ENCODE peak calls at places on chromosomes 3 and 15, in six cellular contexts. Y is H1, U is A549, V is K562, M is HepG2, Q is GM12878. E is an unnamed sample.

GRCh38 chr3:106810461-106810733 is 566.8 kb upstream of the CCDC54 start:
- DNase-seq in Y (no peak), U (no peak), V (no peak), M (no peak), Q (no peak), E (peak)

GRCh38 chr3:50427255-50427654 is 67.9 kb upstream of the TMEM115 start:
- DNase-seq in Y (no peak), U (no peak), V (no peak), M (no peak), Q (no peak), E (no peak)

GRCh38 chr3:70108072-70108471 is 108.5 kb downstream of the SAMMSON start:
- DNase-seq in Y (peak), U (no peak), V (peak), M (peak), Q (no peak), E (peak)

GRCh38 chr3:110314512-110315114 is 757.0 kb upstream of the NECTIN3 start:
- DNase-seq in Y (peak), U (peak), V (peak), M (peak), Q (peak), E (peak)

GRCh38 chr3:173467501-173467900 is 70.0 kb downstream of the NLGN1 start:
- DNase-seq in Y (no peak), U (no peak), V (no peak), M (no peak), Q (no peak), E (no peak)

GRCh38 chr3:83454353-83454752 is 1504.4 kb upstream of the CADM2 start:
- DNase-seq in Y (no peak), U (no peak), V (no peak), M (no peak), Q (no peak), E (no peak)

GRCh38 chr15:49697121-49697520 is 76.3 kb downstream of the DTWD1 start:
- DNase-seq in Y (no peak), U (no peak), V (no peak), M (no peak), Q (no peak), E (no peak)

GRCh38 chr3:13932578-13933295 is 52.9 kb upstream of the WNT7A start:
- DNase-seq in Y (no peak), U (no peak), V (peak), M (no peak), Q (no peak), E (peak)

GRCh38 chr3:191369081-191370010 is 39.0 kb upstream of the UTS2B start:
- DNase-seq in Y (no peak), U (no peak), V (no peak), M (no peak), Q (no peak), E (no peak)

GRCh38 chr15:74955796-74956647 is 550 bp downstream of the RPP25 start:
- DNase-seq in Y (no peak), U (peak), V (peak), M (no peak), Q (no peak), E (peak)

GRCh38 chr15:73387507-73388255 is 18.9 kb upstream of the HCN4 start:
- DNase-seq in Y (no peak), U (no peak), V (no peak), M (no peak), Q (no peak), E (no peak)

GRCh38 chr15:41997845-41998244 is 23.0 kb downstream of the PLA2G4E start:
- DNase-seq in Y (no peak), U (no peak), V (no peak), M (no peak), Q (no peak), E (no peak)

GRCh38 chr15:83848315-83849050 is 194.6 kb downstream of the ADAMTSL3 start:
- DNase-seq in Y (no peak), U (no peak), V (no peak), M (no peak), Q (no peak), E (no peak)

GRCh38 chr3:150870406-150870805 is 34.8 kb downstream of the MINDY4B start:
- DNase-seq in Y (no peak), U (no peak), V (no peak), M (no peak), Q (no peak), E (no peak)

GRCh38 chr3:131072099-131072559 is 45.5 kb downstream of the NEK11 start:
- DNase-seq in Y (no peak), U (no peak), V (peak), M (no peak), Q (no peak), E (no peak)

GRCh38 chr3:48184299-48184698 is 3.9 kb downstream of the CDC25A start:
- DNase-seq in Y (no peak), U (no peak), V (no peak), M (no peak), Q (no peak), E (no peak)

DNA sequence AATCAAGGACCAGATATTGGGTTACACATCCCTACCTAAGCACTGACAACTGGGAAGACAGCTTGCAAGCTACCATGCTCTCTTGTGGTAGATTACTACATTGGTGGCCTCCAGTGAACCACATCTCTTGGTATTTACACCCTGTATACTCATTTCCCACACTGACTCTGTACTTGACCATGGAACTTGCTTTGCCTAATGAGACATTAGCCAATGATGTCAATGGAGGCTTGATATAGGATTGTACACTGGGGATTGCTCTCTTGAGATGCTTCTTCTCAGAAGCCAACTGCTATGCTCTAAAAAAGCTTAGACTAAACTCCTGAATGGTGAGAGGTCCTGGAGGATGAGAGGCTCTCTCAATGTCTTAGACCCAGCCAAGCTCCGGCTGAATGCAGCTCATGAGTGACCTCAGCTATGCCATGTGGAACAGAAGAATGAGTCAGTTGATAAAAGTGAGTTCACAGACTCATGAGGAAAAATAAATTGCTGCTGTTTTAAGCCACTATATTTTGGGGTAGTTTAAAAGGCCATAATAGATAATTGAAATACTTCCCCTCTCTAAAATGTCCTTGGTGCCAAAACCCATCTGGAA is 61.5 kb upstream of the GALNT15 start:
- DNase-seq in Y (no peak), U (no peak), V (no peak), M (no peak), Q (no peak), E (no peak)
- TF ChIP-seq CHD2 in Y (no peak), U (no peak), V (no peak), M (no peak), Q (no peak), E (no peak)

DNA sequence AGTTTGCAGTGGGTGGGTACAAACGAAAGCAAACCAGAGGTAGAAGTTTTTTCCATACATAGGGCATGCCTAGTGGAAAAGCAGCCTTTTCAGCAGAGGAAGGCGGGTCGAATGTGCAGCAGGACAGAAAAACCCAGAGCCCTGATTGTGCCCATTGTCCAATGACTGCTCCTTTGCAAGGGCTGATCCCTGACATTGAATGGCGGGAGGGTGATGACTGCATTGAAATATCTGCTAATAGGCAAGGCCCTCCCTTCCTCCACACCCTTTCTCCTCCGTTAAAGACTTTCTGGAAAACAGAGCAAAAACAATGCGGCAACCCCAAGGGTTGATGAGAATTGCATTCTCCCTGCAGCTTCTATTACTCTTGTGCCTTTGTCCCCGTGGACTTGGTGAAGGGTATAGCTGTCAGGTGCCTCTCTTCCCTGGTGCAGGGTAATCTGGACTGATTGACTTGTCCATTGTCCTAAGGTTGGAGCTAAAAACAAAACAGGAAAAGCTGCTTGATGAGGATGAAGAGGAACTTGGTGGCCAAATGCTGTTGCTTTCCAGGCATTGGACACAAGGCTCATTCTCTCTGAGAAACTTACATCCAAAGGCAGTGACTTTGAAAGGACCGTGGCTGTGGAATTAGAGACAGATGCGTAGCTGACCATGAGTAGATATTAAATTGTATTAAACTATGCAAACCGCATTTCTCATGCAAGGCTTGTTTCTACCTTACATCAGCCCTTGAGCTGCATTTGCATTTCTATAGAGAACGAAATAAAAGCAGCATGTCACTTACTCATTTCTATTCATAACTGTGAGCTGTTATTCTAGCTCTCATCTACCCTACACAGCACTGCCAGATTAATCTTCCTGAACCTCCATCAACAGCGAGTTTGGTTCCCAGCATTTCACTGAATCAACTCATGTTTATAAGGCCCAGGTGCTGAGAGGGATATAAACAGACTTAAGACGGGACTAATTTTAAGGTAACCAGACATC is 72.0 kb downstream of the THSD4 start:
- DNase-seq in Y (no peak), U (no peak), V (no peak), M (no peak), Q (no peak), E (no peak)
- H3K4me2 ChIP-seq in Y (peak), U (no peak), V (no peak), M (no peak), Q (no peak), E (no peak)

DNA sequence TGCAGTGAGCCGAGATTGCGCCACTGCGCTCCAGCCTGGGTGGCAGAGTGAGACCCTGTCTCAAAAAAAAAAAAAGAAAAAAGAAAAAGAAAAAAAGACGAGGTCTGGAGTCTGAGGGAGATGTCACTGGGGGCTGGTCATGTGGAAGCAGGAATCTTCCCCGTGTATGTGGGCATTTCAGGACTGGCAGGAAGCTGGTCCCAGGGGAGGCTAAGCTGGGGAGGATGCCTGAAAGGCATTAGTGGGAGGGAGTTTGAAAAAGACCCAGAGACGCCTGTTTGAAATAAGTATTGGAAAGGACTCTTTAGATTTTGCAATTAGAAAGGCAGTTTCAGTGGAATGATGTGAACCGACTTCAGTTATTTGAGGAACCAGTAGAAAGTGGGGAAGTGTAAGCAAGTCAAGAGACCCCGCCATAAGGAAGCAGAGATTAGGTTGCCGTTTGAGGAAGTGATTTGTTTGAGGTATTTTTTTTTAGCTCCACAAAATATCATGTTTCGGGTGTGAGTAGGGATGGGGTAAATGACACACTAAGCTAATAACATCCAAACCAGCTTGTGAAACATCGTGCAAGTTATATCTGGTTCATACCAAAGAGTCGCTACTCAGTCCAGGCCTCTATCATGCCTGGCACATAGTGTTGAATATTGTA is 55.5 kb downstream of the ST6GAL1 start:
- DNase-seq in Y (no peak), U (no peak), V (no peak), M (no peak), Q (peak), E (no peak)
- TF ChIP-seq CHD2 in Y (no peak), U (no peak), V (no peak), M (no peak), Q (no peak), E (no peak)

DNA sequence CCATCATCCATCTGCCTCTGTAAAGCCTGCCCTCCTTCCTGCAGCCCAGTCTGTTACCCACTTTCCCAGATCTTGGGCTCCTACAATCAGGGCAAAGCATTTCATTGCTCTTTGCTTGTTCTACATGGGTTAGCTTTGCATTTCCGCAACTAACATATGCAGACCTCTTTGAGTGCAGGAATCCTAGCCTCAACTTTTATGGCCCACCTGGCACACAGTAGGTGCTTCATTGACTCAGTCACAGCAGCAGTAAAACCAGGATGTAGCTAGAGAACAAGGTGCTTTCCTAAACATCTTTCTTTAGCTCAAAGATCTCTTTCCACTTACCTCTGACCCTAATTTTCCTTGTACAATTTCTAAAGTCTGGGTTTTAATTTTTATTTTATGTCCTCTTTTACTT is 3.5 kb downstream of the CD80 start:
- DNase-seq in Y (no peak), U (no peak), V (no peak), M (no peak), Q (no peak), E (no peak)
- H3K4me2 ChIP-seq in Y (no peak), U (no peak), V (no peak), M (no peak), Q (peak), E (no peak)

DNA sequence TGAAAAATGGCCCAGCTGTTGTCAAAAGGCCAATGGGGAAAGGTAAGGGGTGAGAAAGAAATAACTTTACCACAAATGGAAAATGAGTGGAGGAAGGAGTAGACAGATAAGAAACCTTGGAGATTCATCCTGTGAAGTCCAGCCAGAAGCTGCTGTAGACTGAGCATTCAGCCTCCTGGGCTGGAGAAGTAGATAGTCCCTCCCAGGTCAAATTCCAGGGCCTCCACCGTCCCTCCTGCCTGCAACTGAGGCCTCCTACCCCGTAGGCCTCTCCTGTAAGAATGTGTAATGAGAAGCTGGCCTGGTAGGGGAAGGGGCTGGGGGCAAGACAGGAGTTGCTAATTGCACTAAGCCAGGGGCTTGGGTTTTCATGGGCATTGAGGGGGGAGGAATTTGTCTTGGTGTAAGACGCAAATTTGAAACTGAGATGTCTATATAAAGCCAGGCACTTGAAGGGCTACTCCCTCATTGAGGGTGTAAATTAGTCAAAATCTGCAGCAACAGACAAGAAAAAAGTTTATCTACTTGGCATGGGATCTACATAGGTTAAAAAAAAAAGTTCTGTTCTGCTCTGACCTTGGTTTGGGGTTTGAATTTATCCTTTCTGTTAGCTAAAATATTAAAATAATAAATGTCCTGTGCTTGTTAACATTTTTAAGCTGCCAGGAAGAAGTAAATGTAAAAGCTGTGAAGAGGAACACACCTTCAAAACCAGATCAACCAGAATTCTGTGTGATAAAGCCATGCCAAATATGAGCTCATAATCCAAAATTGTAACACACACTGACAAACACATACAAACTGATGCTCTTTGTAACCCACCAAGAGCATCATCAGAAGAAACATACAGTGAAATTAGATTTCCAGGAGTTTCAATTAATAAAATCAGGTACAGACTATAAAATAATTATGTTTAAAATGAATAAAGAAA is 1.7 kb upstream of the RBP2 start:
- DNase-seq in Y (no peak), U (no peak), V (no peak), M (no peak), Q (no peak), E (no peak)
- TF ChIP-seq CHD2 in Y (no peak), U (no peak), V (no peak), M (no peak), Q (no peak), E (no peak)

GRCh38 chr3:187746479-187747335 is 1.4 kb upstream of the BCL6 start:
- DNase-seq in Y (no peak), U (no peak), V (no peak), M (no peak), Q (no peak), E (no peak)

GRCh38 chr3:187746059-187746453 is 788 bp upstream of the BCL6 start:
- DNase-seq in Y (no peak), U (no peak), V (no peak), M (no peak), Q (no peak), E (no peak)

GRCh38 chr3:187750041-187750512 is 4.8 kb upstream of the BCL6 start:
- DNase-seq in Y (no peak), U (peak), V (no peak), M (peak), Q (no peak), E (no peak)

GRCh38 chr3:187747506-187747905 is 2.2 kb upstream of the BCL6 start:
- DNase-seq in Y (no peak), U (no peak), V (no peak), M (no peak), Q (no peak), E (no peak)

GRCh38 chr3:187748050-187748481 is 2.8 kb upstream of the BCL6 start:
- DNase-seq in Y (peak), U (peak), V (peak), M (peak), Q (no peak), E (peak)
- H3K4me2 ChIP-seq in Y (no peak), U (peak), V (peak), M (peak), Q (no peak), E (no peak)

DNA sequence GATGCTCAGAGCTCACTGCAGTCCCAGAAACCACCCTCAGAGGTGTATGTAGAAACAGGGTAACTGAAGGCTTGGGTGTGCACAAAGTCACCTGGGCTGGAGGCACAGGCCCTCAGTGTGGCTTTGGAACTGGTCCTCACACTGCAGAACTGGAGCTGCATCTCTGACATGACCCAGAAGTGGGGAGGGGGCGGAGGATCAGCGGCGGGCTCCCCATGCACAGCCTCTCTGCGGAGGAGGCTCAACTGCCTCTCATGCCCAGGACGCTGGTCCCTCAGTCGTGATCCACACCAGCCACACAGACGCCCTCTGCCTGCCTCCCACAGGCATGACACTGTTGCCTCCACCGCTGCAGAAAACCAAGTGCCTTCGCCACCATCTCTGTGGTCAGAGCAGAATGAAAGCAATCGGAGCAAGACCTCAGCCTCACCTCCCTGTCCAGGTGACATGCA is 73.7 kb downstream of the TM2D3 start:
- DNase-seq in Y (no peak), U (peak), V (no peak), M (peak), Q (no peak), E (peak)
- TF ChIP-seq CHD2 in Y (no peak), U (no peak), V (no peak), M (no peak), Q (no peak), E (no peak)